ENCODE peak calls at places on chromosomes 13 and 19, in seven cellular contexts. Q, R, D, Z, F, A and V are unnamed samples.

GRCh38 chr13:36341718-36342117 is 4.5 kb downstream of the SPART start:
- DNase-seq in Q (no peak), R (no peak), D (no peak), Z (no peak), F (no peak), A (no peak), V (no peak)

GRCh38 chr19:18388328-18389094 is 2.6 kb downstream of the GDF15 start:
- DNase-seq in Q (no peak), R (peak; percentile 60), D (no peak), Z (peak; percentile 72), F (peak; percentile 43), A (peak; percentile 84), V (peak; percentile 82)

GRCh38 chr13:77868717-77869116 is 49.9 kb downstream of the EDNRB start:
- DNase-seq in Q (no peak), R (no peak), D (no peak), Z (no peak), F (no peak), A (no peak), V (no peak)

GRCh38 chr13:78852709-78853108 is 193.8 kb upstream of the OBI1 start:
- DNase-seq in Q (no peak), R (no peak), D (no peak), Z (no peak), F (no peak), A (no peak), V (no peak)

GRCh38 chr13:109756778-109757177 is 29.6 kb downstream of the IRS2 start:
- DNase-seq in Q (no peak), R (no peak), D (no peak), Z (no peak), F (no peak), A (no peak), V (no peak)

GRCh38 chr13:44013666-44014291 is 134.1 kb downstream of the LACC1 start:
- DNase-seq in Q (peak; percentile 43), R (no peak), D (no peak), Z (no peak), F (no peak), A (no peak), V (no peak)

GRCh38 chr19:2846180-2846935 is 5.1 kb downstream of the ZNF555 start:
- DNase-seq in Q (no peak), R (no peak), D (no peak), Z (no peak), F (no peak), A (no peak), V (no peak)

GRCh38 chr19:16896098-16896912 is 7.5 kb downstream of the F2RL3 start:
- DNase-seq in Q (no peak), R (no peak), D (no peak), Z (no peak), F (no peak), A (no peak), V (peak; percentile 47)

GRCh38 chr13:33224686-33225085 is 60.9 kb downstream of the STARD13 start:
- DNase-seq in Q (no peak), R (no peak), D (peak; percentile 60), Z (no peak), F (no peak), A (no peak), V (no peak)

GRCh38 chr13:50981686-50982085 is 72.1 kb downstream of the RNASEH2B start:
- DNase-seq in Q (no peak), R (no peak), D (no peak), Z (peak; percentile 4), F (no peak), A (no peak), V (no peak)

GRCh38 chr13:98450495-98451167 is 126.3 kb downstream of the STK24 start:
- DNase-seq in Q (no peak), R (no peak), D (no peak), Z (no peak), F (no peak), A (no peak), V (no peak)

GRCh38 chr19:41919948-41920712 is 8.1 kb downstream of the ERFL start:
- DNase-seq in Q (no peak), R (no peak), D (no peak), Z (no peak), F (no peak), A (no peak), V (no peak)

GRCh38 chr19:18776736-18777135 is 14.4 kb downstream of the COMP start:
- DNase-seq in Q (peak; percentile 2), R (no peak), D (no peak), Z (no peak), F (no peak), A (no peak), V (no peak)

DNA sequence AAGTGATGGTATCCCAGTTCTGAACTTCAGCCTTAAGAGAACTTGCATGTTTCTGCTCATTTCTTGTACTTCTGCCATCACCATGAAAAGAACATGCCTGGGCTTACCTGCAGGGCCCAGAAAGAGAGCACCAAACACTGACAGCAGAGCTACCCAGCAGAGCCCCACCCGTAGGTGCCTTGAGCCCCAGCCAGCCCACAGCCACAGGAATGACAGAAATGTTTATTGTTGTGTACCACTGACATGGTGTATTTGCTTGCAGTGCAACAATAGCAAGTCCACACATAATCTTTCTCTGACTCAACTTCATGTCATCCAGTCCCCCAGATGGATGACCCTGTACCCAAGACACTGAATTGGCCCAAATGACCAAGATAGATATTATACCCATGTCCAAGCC is 195.2 kb downstream of the TSHZ3 start:
- DNase-seq in Q (peak; percentile 41), R (no peak), D (no peak), Z (no peak), F (no peak), A (no peak), V (no peak)
- TF ChIP-seq CTCF in Q (no peak), R (no peak), D (no peak), Z (no peak), F (no peak), A (no peak), V (no peak)

GRCh38 chr19:6125571-6125989 is 9.9 kb upstream of the ACSBG2 start:
- DNase-seq in Q (peak; percentile 60), R (peak; percentile 40), D (peak; percentile 62), Z (peak; percentile 83), F (peak; percentile 53), A (peak; percentile 35), V (peak; percentile 39)

GRCh38 chr19:6127716-6128335 is 7.6 kb upstream of the ACSBG2 start:
- DNase-seq in Q (no peak), R (no peak), D (no peak), Z (no peak), F (no peak), A (no peak), V (no peak)

GRCh38 chr19:6126335-6126974 is 9.0 kb upstream of the ACSBG2 start:
- DNase-seq in Q (peak; percentile 41), R (peak; percentile 71), D (peak; percentile 35), Z (peak; percentile 86), F (peak; percentile 43), A (no peak), V (no peak)
- TF ChIP-seq CTCF in Q (peak; percentile 49), R (peak; percentile 57), D (peak; percentile 41), Z (peak; percentile 55), F (peak; percentile 64), A (peak; percentile 5), V (no peak)

GRCh38 chr19:55098716-55099556 is 18.5 kb downstream of the PPP1R12C start:
- DNase-seq in Q (no peak), R (no peak), D (no peak), Z (no peak), F (no peak), A (no peak), V (no peak)
- TF ChIP-seq CTCF in Q (peak; percentile 33), R (no peak), D (no peak), Z (peak; percentile 9), F (no peak), A (no peak), V (no peak)

GRCh38 chr19:31119951-31120690 is 229.1 kb downstream of the TSHZ3 start:
- DNase-seq in Q (no peak), R (no peak), D (peak; percentile 91), Z (no peak), F (no peak), A (no peak), V (no peak)

GRCh38 chr19:31121501-31121900 is 227.7 kb downstream of the TSHZ3 start:
- DNase-seq in Q (no peak), R (no peak), D (no peak), Z (no peak), F (no peak), A (no peak), V (no peak)

GRCh38 chr19:31118926-31119325 is 230.3 kb downstream of the TSHZ3 start:
- DNase-seq in Q (no peak), R (no peak), D (no peak), Z (no peak), F (no peak), A (no peak), V (no peak)

GRCh38 chr19:31120952-31121351 is 228.3 kb downstream of the TSHZ3 start:
- DNase-seq in Q (no peak), R (no peak), D (no peak), Z (no peak), F (no peak), A (no peak), V (no peak)

DNA sequence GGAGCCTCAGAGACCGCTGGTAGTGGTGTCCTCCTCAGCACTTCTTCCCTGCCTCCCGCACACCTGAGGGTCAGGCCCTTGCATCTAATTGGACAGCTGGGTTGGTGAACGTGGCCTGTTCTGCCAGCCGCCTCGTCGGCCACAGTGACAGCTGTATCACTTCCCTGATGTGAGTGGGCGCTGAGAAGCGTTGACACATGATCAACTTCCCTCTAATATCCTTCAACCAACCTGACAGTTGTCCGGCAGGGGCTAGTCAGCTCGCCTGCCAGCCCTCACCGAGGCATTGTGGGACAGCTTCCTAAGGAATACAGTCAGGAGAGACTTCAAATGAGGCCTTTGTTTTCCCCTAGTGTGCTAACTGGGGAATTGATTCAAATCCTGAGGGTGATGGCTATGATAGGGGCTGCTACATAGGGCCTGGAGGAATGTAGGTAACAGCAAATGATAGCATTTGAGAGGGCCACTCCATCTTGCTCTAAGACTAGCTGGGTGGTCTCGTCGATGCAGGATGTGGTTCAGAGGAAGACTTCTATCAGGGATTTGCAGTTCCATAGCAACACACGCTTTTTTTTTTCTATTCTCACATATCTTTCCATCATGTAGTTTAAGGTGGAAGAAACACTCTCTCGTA is 230.8 kb downstream of the TSHZ3 start:
- DNase-seq in Q (no peak), R (no peak), D (no peak), Z (no peak), F (no peak), A (no peak), V (no peak)
- TF ChIP-seq CTCF in Q (no peak), R (no peak), D (no peak), Z (no peak), F (no peak), A (no peak), V (no peak)

GRCh38 chr19:383922-384800 is 24.8 kb downstream of the C2CD4C start:
- DNase-seq in Q (no peak), R (peak; percentile 27), D (no peak), Z (no peak), F (no peak), A (no peak), V (no peak)
- TF ChIP-seq CTCF in Q (peak; percentile 68), R (peak; percentile 31), D (peak; percentile 21), Z (peak; percentile 22), F (peak; percentile 30), A (peak; percentile 53), V (no peak)

GRCh38 chr13:60329221-60329983 is 67.6 kb upstream of the TDRD3 start:
- DNase-seq in Q (peak; percentile 43), R (peak; percentile 7), D (peak; percentile 5), Z (peak; percentile 21), F (peak; percentile 19), A (no peak), V (no peak)
- TF ChIP-seq CTCF in Q (peak; percentile 68), R (peak; percentile 43), D (peak; percentile 51), Z (peak; percentile 19), F (peak; percentile 59), A (no peak), V (no peak)